ENCODE peak calls at places on chromosomes 7 and 10, in six cellular contexts. One of them, this sample, is unnamed.

GRCh38 chr7:32347244-32347828 is 142.8 kb downstream of the LSM5 start:
- DNase-seq in astrocyte of the cerebellum: no peak
- DNase-seq in NCI-H1092 treated with DMSO at 0.1 percent for 48 hours: peak; percentile 18
- DNase-seq in ELF-1: no peak
- DNase-seq in cardiac fibroblast: peak; percentile 43
- DNase-seq in stimulated activated CD4-positive, alpha-beta T cell treated with anti-CD3 and anti-CD28 coated beads, Interleukin-12 subunit alpha, Interleukin-12 subunit beta, amount 100 ng/mL, for 4 hours: peak; percentile 11
- DNase-seq in this sample: no peak

GRCh38 chr7:53151496-53151895 is 116.1 kb downstream of the POM121L12 start:
- DNase-seq in astrocyte of the cerebellum: no peak
- DNase-seq in NCI-H1092 treated with DMSO at 0.1 percent for 48 hours: no peak
- DNase-seq in ELF-1: no peak
- DNase-seq in cardiac fibroblast: no peak
- DNase-seq in stimulated activated CD4-positive, alpha-beta T cell treated with anti-CD3 and anti-CD28 coated beads, Interleukin-12 subunit alpha, Interleukin-12 subunit beta, amount 100 ng/mL, for 4 hours: no peak
- DNase-seq in this sample: no peak

GRCh38 chr7:107446531-107446930 is 23.3 kb upstream of the GPR22 start:
- DNase-seq in astrocyte of the cerebellum: no peak
- DNase-seq in NCI-H1092 treated with DMSO at 0.1 percent for 48 hours: no peak
- DNase-seq in ELF-1: no peak
- DNase-seq in cardiac fibroblast: peak; percentile 72
- DNase-seq in stimulated activated CD4-positive, alpha-beta T cell treated with anti-CD3 and anti-CD28 coated beads, Interleukin-12 subunit alpha, Interleukin-12 subunit beta, amount 100 ng/mL, for 4 hours: no peak
- DNase-seq in this sample: no peak

GRCh38 chr10:30970760-30971460 is 60.8 kb downstream of the ZNF438 start:
- DNase-seq in astrocyte of the cerebellum: no peak
- DNase-seq in NCI-H1092 treated with DMSO at 0.1 percent for 48 hours: no peak
- DNase-seq in ELF-1: no peak
- DNase-seq in cardiac fibroblast: peak; percentile 66
- DNase-seq in stimulated activated CD4-positive, alpha-beta T cell treated with anti-CD3 and anti-CD28 coated beads, Interleukin-12 subunit alpha, Interleukin-12 subunit beta, amount 100 ng/mL, for 4 hours: no peak
- DNase-seq in this sample: no peak

GRCh38 chr10:18197706-18198105 is 57.5 kb downstream of the CACNB2 start:
- DNase-seq in astrocyte of the cerebellum: no peak
- DNase-seq in NCI-H1092 treated with DMSO at 0.1 percent for 48 hours: no peak
- DNase-seq in ELF-1: no peak
- DNase-seq in cardiac fibroblast: no peak
- DNase-seq in stimulated activated CD4-positive, alpha-beta T cell treated with anti-CD3 and anti-CD28 coated beads, Interleukin-12 subunit alpha, Interleukin-12 subunit beta, amount 100 ng/mL, for 4 hours: no peak
- DNase-seq in this sample: no peak

GRCh38 chr10:44788820-44789167 is 122.3 kb upstream of the TMEM72 start:
- DNase-seq in astrocyte of the cerebellum: no peak
- DNase-seq in NCI-H1092 treated with DMSO at 0.1 percent for 48 hours: no peak
- DNase-seq in ELF-1: no peak
- DNase-seq in cardiac fibroblast: no peak
- DNase-seq in stimulated activated CD4-positive, alpha-beta T cell treated with anti-CD3 and anti-CD28 coated beads, Interleukin-12 subunit alpha, Interleukin-12 subunit beta, amount 100 ng/mL, for 4 hours: no peak
- DNase-seq in this sample: no peak

GRCh38 chr10:91137011-91137643 is 83.3 kb upstream of the PCGF5 start:
- DNase-seq in astrocyte of the cerebellum: no peak
- DNase-seq in NCI-H1092 treated with DMSO at 0.1 percent for 48 hours: no peak
- DNase-seq in ELF-1: no peak
- DNase-seq in cardiac fibroblast: no peak
- DNase-seq in stimulated activated CD4-positive, alpha-beta T cell treated with anti-CD3 and anti-CD28 coated beads, Interleukin-12 subunit alpha, Interleukin-12 subunit beta, amount 100 ng/mL, for 4 hours: no peak
- DNase-seq in this sample: no peak

GRCh38 chr10:67452892-67453291 is 243.1 kb downstream of the CTNNA3 start:
- DNase-seq in astrocyte of the cerebellum: no peak
- DNase-seq in NCI-H1092 treated with DMSO at 0.1 percent for 48 hours: no peak
- DNase-seq in ELF-1: no peak
- DNase-seq in cardiac fibroblast: no peak
- DNase-seq in stimulated activated CD4-positive, alpha-beta T cell treated with anti-CD3 and anti-CD28 coated beads, Interleukin-12 subunit alpha, Interleukin-12 subunit beta, amount 100 ng/mL, for 4 hours: no peak
- DNase-seq in this sample: no peak

GRCh38 chr10:123147635-123148413 is at the start of gene HMX2:
- DNase-seq in astrocyte of the cerebellum: no peak
- DNase-seq in NCI-H1092 treated with DMSO at 0.1 percent for 48 hours: peak; percentile 45
- DNase-seq in ELF-1: peak; percentile 58
- DNase-seq in cardiac fibroblast: no peak
- DNase-seq in stimulated activated CD4-positive, alpha-beta T cell treated with anti-CD3 and anti-CD28 coated beads, Interleukin-12 subunit alpha, Interleukin-12 subunit beta, amount 100 ng/mL, for 4 hours: no peak
- DNase-seq in this sample: no peak

GRCh38 chr7:6078548-6078947 is 47.4 kb downstream of the ANKRD61 start:
- DNase-seq in astrocyte of the cerebellum: no peak
- DNase-seq in NCI-H1092 treated with DMSO at 0.1 percent for 48 hours: no peak
- DNase-seq in ELF-1: no peak
- DNase-seq in cardiac fibroblast: no peak
- DNase-seq in stimulated activated CD4-positive, alpha-beta T cell treated with anti-CD3 and anti-CD28 coated beads, Interleukin-12 subunit alpha, Interleukin-12 subunit beta, amount 100 ng/mL, for 4 hours: no peak
- DNase-seq in this sample: no peak

This sample was measured in NK-92 treated with Interleukin-12 subunit alpha and Interleukin-12 subunit beta, amount 100 ng/mL, for 24 hours.